ENCODE peak calls at places on chromosomes 7 and 10, in eight cellular contexts. One of them, this sample, is unnamed. For H3K4me1, the result is how much of the 10 kb centered on the place peaks cover.

GRCh38 chr7:33326485-33326848 is 197.1 kb downstream of the BBS9 start:
- DNase-seq in vagina: no peak
- DNase-seq in endodermal cell: no peak
- DNase-seq in hepatocyte: no peak
- DNase-seq in fibroblast of lung: no peak
- DNase-seq in tibial nerve: no peak
- DNase-seq in ascending aorta: no peak
- DNase-seq in GM23248: no peak
- DNase-seq in this sample: no peak

GRCh38 chr10:105585753-105586152 is 944.7 kb downstream of the SORCS3 start:
- DNase-seq in endodermal cell: no peak
- DNase-seq in fibroblast of lung: peak
- DNase-seq in hepatocyte: peak
- DNase-seq in tibial nerve: no peak
- DNase-seq in ascending aorta: no peak
- DNase-seq in vagina: no peak
- DNase-seq in GM23248: no peak
- DNase-seq in this sample: no peak

GRCh38 chr10:10418397-10418796 is 599.3 kb upstream of the CELF2 start:
- DNase-seq in fibroblast of lung: no peak
- DNase-seq in GM23248: no peak
- DNase-seq in vagina: no peak
- DNase-seq in endodermal cell: no peak
- DNase-seq in tibial nerve: no peak
- DNase-seq in hepatocyte: no peak
- DNase-seq in ascending aorta: no peak
- DNase-seq in this sample: no peak

GRCh38 chr7:33423646-33424020 is 294.3 kb downstream of the BBS9 start:
- DNase-seq in fibroblast of lung: no peak
- DNase-seq in ascending aorta: no peak
- DNase-seq in GM23248: no peak
- DNase-seq in endodermal cell: peak
- DNase-seq in hepatocyte: no peak
- DNase-seq in tibial nerve: peak
- DNase-seq in vagina: no peak
- DNase-seq in this sample: peak

GRCh38 chr10:8278099-8278498 is 223.6 kb downstream of the GATA3 start:
- DNase-seq in GM23248: no peak
- DNase-seq in vagina: no peak
- DNase-seq in ascending aorta: no peak
- DNase-seq in fibroblast of lung: no peak
- DNase-seq in endodermal cell: no peak
- DNase-seq in tibial nerve: no peak
- DNase-seq in hepatocyte: no peak
- DNase-seq in this sample: no peak

GRCh38 chr7:98133621-98134266 is 27.1 kb downstream of the LMTK2 start:
- DNase-seq in vagina: no peak
- DNase-seq in tibial nerve: no peak
- DNase-seq in GM23248: peak
- DNase-seq in fibroblast of lung: peak
- DNase-seq in endodermal cell: no peak
- DNase-seq in hepatocyte: no peak
- DNase-seq in ascending aorta: no peak
- DNase-seq in this sample: no peak

GRCh38 chr10:117007080-117007479 is 2.1 kb upstream of the SHTN1 start:
- DNase-seq in endodermal cell: no peak
- DNase-seq in ascending aorta: no peak
- DNase-seq in tibial nerve: no peak
- DNase-seq in fibroblast of lung: peak
- DNase-seq in GM23248: peak
- DNase-seq in vagina: no peak
- DNase-seq in hepatocyte: no peak
- DNase-seq in this sample: peak

GRCh38 chr7:128941323-128941890 is 3.7 kb downstream of the IRF5 start:
- DNase-seq in tibial nerve: no peak
- DNase-seq in GM23248: no peak
- DNase-seq in endodermal cell: no peak
- DNase-seq in hepatocyte: no peak
- DNase-seq in ascending aorta: no peak
- DNase-seq in vagina: no peak
- DNase-seq in fibroblast of lung: no peak
- DNase-seq in this sample: no peak

GRCh38 chr10:63522129-63522687 is 1.0 kb downstream of the REEP3 start:
- DNase-seq in tibial nerve: no peak
- DNase-seq in ascending aorta: no peak
- DNase-seq in vagina: no peak
- DNase-seq in fibroblast of lung: peak
- DNase-seq in endodermal cell: no peak
- DNase-seq in hepatocyte: peak
- DNase-seq in GM23248: peak
- DNase-seq in this sample: peak

GRCh38 chr7:135879238-135879637 is 97.9 kb downstream of the MTPN start:
- DNase-seq in tibial nerve: no peak
- DNase-seq in hepatocyte: no peak
- DNase-seq in ascending aorta: no peak
- DNase-seq in endodermal cell: no peak
- DNase-seq in vagina: no peak
- DNase-seq in GM23248: peak
- DNase-seq in fibroblast of lung: peak
- DNase-seq in this sample: no peak

GRCh38 chr7:130277763-130278643 is 11.3 kb downstream of the CPA2 start:
- DNase-seq in hepatocyte: peak
- DNase-seq in endodermal cell: peak
- DNase-seq in tibial nerve: peak
- DNase-seq in GM23248: peak
- DNase-seq in ascending aorta: peak
- DNase-seq in fibroblast of lung: peak
- DNase-seq in vagina: no peak
- DNase-seq in this sample: peak

DNA sequence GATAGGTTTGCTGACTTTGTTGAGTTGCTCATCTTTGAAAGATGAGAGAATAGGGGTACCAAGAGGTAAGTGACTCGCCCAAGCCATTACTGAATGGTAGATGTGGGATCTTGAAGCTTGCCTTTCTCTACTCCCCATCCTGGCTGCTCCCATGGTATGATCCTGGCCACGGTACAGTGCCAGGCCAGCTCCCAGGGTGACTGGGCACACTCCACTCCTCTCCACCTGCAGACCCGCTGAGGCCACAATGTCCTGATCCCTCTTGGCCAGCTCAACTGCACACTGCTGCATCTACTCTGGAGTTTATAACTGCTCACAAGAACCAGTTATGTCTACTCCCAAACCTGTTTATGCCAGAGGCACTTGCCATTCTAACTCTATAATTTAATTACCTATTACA is 25.9 kb downstream of the SLIT1 start:
- DNase-seq in tibial nerve: no peak
- DNase-seq in hepatocyte: no peak
- DNase-seq in vagina: no peak
- DNase-seq in fibroblast of lung: no peak
- DNase-seq in GM23248: no peak
- DNase-seq in ascending aorta: no peak
- DNase-seq in endodermal cell: peak
- DNase-seq in this sample: no peak
- H3K4me1 ChIP-seq in tibial nerve: under half
- H3K4me1 ChIP-seq in hepatocyte: under half
- H3K4me1 ChIP-seq in vagina: under half
- H3K4me1 ChIP-seq in fibroblast of lung: under half
- H3K4me1 ChIP-seq in GM23248: under half
- H3K4me1 ChIP-seq in ascending aorta: under half
- H3K4me1 ChIP-seq in endodermal cell: under half
- H3K4me1 ChIP-seq in this sample: under half

GRCh38 chr7:47371317-47371716 is 210.6 kb downstream of the TNS3 start:
- DNase-seq in hepatocyte: no peak
- DNase-seq in fibroblast of lung: no peak
- DNase-seq in endodermal cell: no peak
- DNase-seq in GM23248: no peak
- DNase-seq in vagina: no peak
- DNase-seq in ascending aorta: no peak
- DNase-seq in tibial nerve: no peak
- DNase-seq in this sample: no peak

GRCh38 chr7:47373871-47374451 is 207.9 kb downstream of the TNS3 start:
- DNase-seq in vagina: no peak
- DNase-seq in ascending aorta: no peak
- DNase-seq in endodermal cell: no peak
- DNase-seq in fibroblast of lung: no peak
- DNase-seq in tibial nerve: no peak
- DNase-seq in hepatocyte: no peak
- DNase-seq in GM23248: no peak
- DNase-seq in this sample: peak

GRCh38 chr7:47369736-47370135 is 212.2 kb downstream of the TNS3 start:
- DNase-seq in endodermal cell: no peak
- DNase-seq in ascending aorta: no peak
- DNase-seq in GM23248: no peak
- DNase-seq in hepatocyte: no peak
- DNase-seq in vagina: no peak
- DNase-seq in fibroblast of lung: no peak
- DNase-seq in tibial nerve: no peak
- DNase-seq in this sample: no peak

GRCh38 chr7:47370461-47371042 is 211.4 kb downstream of the TNS3 start:
- DNase-seq in vagina: no peak
- DNase-seq in hepatocyte: no peak
- DNase-seq in GM23248: no peak
- DNase-seq in tibial nerve: no peak
- DNase-seq in ascending aorta: no peak
- DNase-seq in fibroblast of lung: peak
- DNase-seq in endodermal cell: peak
- DNase-seq in this sample: no peak

GRCh38 chr7:47371733-47372368 is 210.1 kb downstream of the TNS3 start:
- DNase-seq in endodermal cell: peak
- DNase-seq in fibroblast of lung: peak
- DNase-seq in GM23248: no peak
- DNase-seq in vagina: no peak
- DNase-seq in hepatocyte: peak
- DNase-seq in ascending aorta: peak
- DNase-seq in tibial nerve: peak
- DNase-seq in this sample: peak
- H3K4me1 ChIP-seq in endodermal cell: under half
- H3K4me1 ChIP-seq in fibroblast of lung: under half
- H3K4me1 ChIP-seq in GM23248: under half
- H3K4me1 ChIP-seq in vagina: under half
- H3K4me1 ChIP-seq in hepatocyte: under half
- H3K4me1 ChIP-seq in ascending aorta: under half
- H3K4me1 ChIP-seq in tibial nerve: half or more
- H3K4me1 ChIP-seq in this sample: under half

GRCh38 chr10:62379394-62379793 is 5.2 kb downstream of the ZNF365 start:
- DNase-seq in tibial nerve: no peak
- DNase-seq in hepatocyte: no peak
- DNase-seq in GM23248: no peak
- DNase-seq in fibroblast of lung: no peak
- DNase-seq in endodermal cell: no peak
- DNase-seq in vagina: no peak
- DNase-seq in ascending aorta: no peak
- DNase-seq in this sample: no peak

GRCh38 chr10:62384057-62384446 is 9.9 kb downstream of the ZNF365 start:
- DNase-seq in GM23248: peak
- DNase-seq in vagina: no peak
- DNase-seq in ascending aorta: no peak
- DNase-seq in hepatocyte: no peak
- DNase-seq in fibroblast of lung: peak
- DNase-seq in endodermal cell: no peak
- DNase-seq in tibial nerve: no peak
- DNase-seq in this sample: peak

GRCh38 chr10:62382831-62383230 is 8.7 kb downstream of the ZNF365 start:
- DNase-seq in vagina: no peak
- DNase-seq in ascending aorta: no peak
- DNase-seq in GM23248: no peak
- DNase-seq in tibial nerve: no peak
- DNase-seq in fibroblast of lung: no peak
- DNase-seq in hepatocyte: no peak
- DNase-seq in endodermal cell: no peak
- DNase-seq in this sample: no peak

GRCh38 chr10:62380002-62380401 is 5.8 kb downstream of the ZNF365 start:
- DNase-seq in tibial nerve: no peak
- DNase-seq in GM23248: peak
- DNase-seq in hepatocyte: peak
- DNase-seq in endodermal cell: no peak
- DNase-seq in fibroblast of lung: peak
- DNase-seq in ascending aorta: no peak
- DNase-seq in vagina: no peak
- DNase-seq in this sample: no peak

DNA sequence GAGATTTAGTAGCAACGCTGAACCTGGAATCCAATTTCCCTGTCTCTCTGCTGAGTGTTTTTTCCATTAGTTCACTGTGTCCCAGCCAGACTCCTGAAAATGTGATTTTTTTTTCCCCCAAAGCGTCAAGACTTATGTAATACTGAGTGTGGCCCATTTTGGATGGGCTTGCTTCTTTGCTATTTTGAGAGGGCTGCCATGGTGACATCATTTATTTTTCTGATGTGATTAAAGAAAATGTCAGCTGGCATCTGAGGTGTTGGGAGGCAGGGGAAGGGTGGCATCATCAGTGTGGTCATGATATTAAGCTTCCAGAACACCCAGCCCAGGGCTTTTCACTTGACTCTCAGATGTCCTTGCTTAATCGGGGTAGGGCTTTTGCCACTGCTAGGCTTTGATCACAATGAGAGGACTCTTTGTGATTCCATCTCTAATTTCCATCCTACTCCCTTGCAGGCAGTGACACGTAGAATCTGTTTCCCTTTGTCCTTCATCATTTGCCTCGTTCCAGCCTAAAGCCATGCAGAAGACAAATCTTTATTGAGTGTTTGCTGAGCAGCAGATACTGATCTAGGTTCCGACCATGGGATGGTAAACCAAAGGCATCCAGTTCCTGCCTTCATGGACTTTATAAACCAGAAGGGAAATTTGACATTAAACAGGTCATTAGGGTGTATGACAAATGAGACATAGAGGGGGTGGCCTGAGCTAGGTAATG is 7.4 kb downstream of the ZNF365 start:
- DNase-seq in ascending aorta: no peak
- DNase-seq in vagina: no peak
- DNase-seq in hepatocyte: no peak
- DNase-seq in fibroblast of lung: no peak
- DNase-seq in tibial nerve: no peak
- DNase-seq in GM23248: no peak
- DNase-seq in endodermal cell: no peak
- DNase-seq in this sample: no peak
- H3K4me1 ChIP-seq in ascending aorta: under half
- H3K4me1 ChIP-seq in vagina: under half
- H3K4me1 ChIP-seq in hepatocyte: under half
- H3K4me1 ChIP-seq in fibroblast of lung: under half
- H3K4me1 ChIP-seq in tibial nerve: under half
- H3K4me1 ChIP-seq in GM23248: half or more
- H3K4me1 ChIP-seq in endodermal cell: under half
- H3K4me1 ChIP-seq in this sample: under half

DNA sequence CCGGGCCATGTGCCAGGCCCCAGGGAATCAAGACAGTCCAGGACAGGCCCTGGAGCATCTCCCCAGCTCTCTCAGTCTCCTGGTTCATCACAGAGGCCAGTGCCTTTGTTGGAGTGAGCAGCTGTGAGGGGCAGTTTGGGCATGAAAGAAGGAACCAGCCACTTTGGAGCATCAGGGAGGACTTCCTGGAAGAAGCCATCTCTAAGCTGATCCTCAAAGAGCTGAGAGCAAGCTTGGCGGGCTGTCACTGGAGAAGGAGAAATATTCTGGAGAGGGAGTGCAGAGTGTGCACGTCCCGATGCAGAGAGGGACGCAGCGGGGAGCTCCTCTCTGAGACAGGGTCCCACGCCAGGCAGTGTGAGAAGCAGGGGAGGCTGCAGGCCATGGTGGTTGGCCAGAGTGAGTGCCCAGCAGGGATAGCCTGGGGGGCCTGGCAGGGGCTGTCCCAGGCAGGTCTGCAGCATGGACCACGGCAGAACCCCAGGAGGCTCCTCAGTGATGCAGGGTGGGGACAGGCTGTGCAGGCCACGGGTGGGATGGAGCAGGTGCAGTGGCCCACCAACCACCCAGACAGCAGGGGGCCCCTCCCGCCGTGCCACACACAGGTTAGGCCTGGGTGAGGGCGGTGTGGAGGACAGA is 34.7 kb downstream of the PWWP2B start:
- DNase-seq in fibroblast of lung: no peak
- DNase-seq in ascending aorta: no peak
- DNase-seq in GM23248: no peak
- DNase-seq in vagina: no peak
- DNase-seq in tibial nerve: no peak
- DNase-seq in hepatocyte: no peak
- DNase-seq in endodermal cell: no peak
- DNase-seq in this sample: no peak
- H3K4me1 ChIP-seq in fibroblast of lung: under half
- H3K4me1 ChIP-seq in ascending aorta: under half
- H3K4me1 ChIP-seq in GM23248: under half
- H3K4me1 ChIP-seq in vagina: under half
- H3K4me1 ChIP-seq in tibial nerve: under half
- H3K4me1 ChIP-seq in hepatocyte: under half
- H3K4me1 ChIP-seq in endodermal cell: under half
- H3K4me1 ChIP-seq in this sample: under half